ENCODE peak calls at places on chromosomes 1 and 21, in six cellular contexts. P is M059J; Q is GM23248; F is germinal center; H is CD8-positive, alpha-beta memory T cell; X is stimulated activated CD8-positive, alpha-beta memory T cell treated with anti-CD3 and anti-CD28 coated beads, Interleukin-4, amount 100 ng/mL, for 1 hour. S is an unnamed sample.

GRCh38 chr1:111884772-111885443 is 104.6 kb downstream of the KCND3 start:
- DNase-seq in P (no peak), Q (no peak), F (no peak), H (no peak), X (no peak), S (no peak)

GRCh38 chr1:10906866-10907519 is 105.5 kb upstream of the TARDBP start:
- DNase-seq in P (no peak), Q (no peak), F (no peak), H (no peak), X (no peak), S (no peak)

GRCh38 chr1:228420968-228421826 is 4.5 kb upstream of the TRIM17 start:
- DNase-seq in P (peak), Q (no peak), F (no peak), H (no peak), X (no peak), S (no peak)

GRCh38 chr1:169707917-169708604 is 3.4 kb downstream of the SELL start:
- DNase-seq in P (no peak), Q (no peak), F (no peak), H (no peak), X (no peak), S (no peak)

GRCh38 chr1:152188673-152189591 is 29.9 kb upstream of the RPTN start:
- DNase-seq in P (peak), Q (peak), F (peak), H (peak), X (peak), S (peak)

GRCh38 chr1:79193211-79194079 is 186.9 kb upstream of the ADGRL4 start:
- DNase-seq in P (peak), Q (peak), F (no peak), H (no peak), X (no peak), S (no peak)

GRCh38 chr1:154325583-154326545 is 539 bp downstream of the ATP8B2 start:
- DNase-seq in P (peak), Q (peak), F (peak), H (peak), X (no peak), S (peak)

GRCh38 chr21:42086969-42087368 is 15.9 kb downstream of the UMODL1 start:
- DNase-seq in P (no peak), Q (no peak), F (no peak), H (no peak), X (no peak), S (no peak)

GRCh38 chr1:36367067-36367466 is 18.7 kb downstream of the STK40 start:
- DNase-seq in P (no peak), Q (no peak), F (no peak), H (no peak), X (no peak), S (no peak)

GRCh38 chr21:43734830-43735229 is 15.9 kb downstream of the PDXK start:
- DNase-seq in P (peak), Q (no peak), F (no peak), H (no peak), X (no peak), S (no peak)

GRCh38 chr1:113219377-113219776 is 146.4 kb downstream of the LRIG2 start:
- DNase-seq in P (no peak), Q (no peak), F (no peak), H (no peak), X (no peak), S (no peak)

GRCh38 chr1:17551755-17552234 is 12.3 kb downstream of the ARHGEF10L start:
- DNase-seq in P (peak), Q (peak), F (no peak), H (no peak), X (no peak), S (no peak)

GRCh38 chr1:168112673-168113305 is 23.9 kb downstream of the GPR161 start:
- DNase-seq in P (peak), Q (peak), F (no peak), H (no peak), X (no peak), S (peak)

GRCh38 chr1:16115468-16116363 is 40.2 kb downstream of the EPHA2 start:
- DNase-seq in P (no peak), Q (no peak), F (no peak), H (peak), X (no peak), S (no peak)

GRCh38 chr1:242673652-242674051 is 149.2 kb upstream of the PLD5 start:
- DNase-seq in P (no peak), Q (no peak), F (no peak), H (no peak), X (no peak), S (no peak)

GRCh38 chr1:21162740-21163464 is 13.8 kb downstream of the EIF4G3 start:
- DNase-seq in P (no peak), Q (no peak), F (no peak), H (no peak), X (no peak), S (no peak)

GRCh38 chr1:55245781-55246180 is 30.6 kb upstream of the USP24 start:
- DNase-seq in P (peak), Q (peak), F (no peak), H (no peak), X (no peak), S (no peak)

GRCh38 chr1:7420706-7421105 is 350.4 kb upstream of the VAMP3 start:
- DNase-seq in P (peak), Q (no peak), F (no peak), H (no peak), X (no peak), S (no peak)

GRCh38 chr1:216528816-216529215 is 105.6 kb upstream of the USH2A start:
- DNase-seq in P (no peak), Q (no peak), F (peak), H (no peak), X (no peak), S (no peak)

GRCh38 chr1:226977973-226978344 is 37.9 kb downstream of the COQ8A start:
- DNase-seq in P (no peak), Q (no peak), F (no peak), H (no peak), X (no peak), S (no peak)

GRCh38 chr1:21317035-21317689 is 26.9 kb upstream of the ECE1 start:
- DNase-seq in P (peak), Q (peak), F (no peak), H (no peak), X (no peak), S (no peak)

GRCh38 chr1:85374160-85374559 is 90.8 kb downstream of the DDAH1 start:
- DNase-seq in P (peak), Q (peak), F (no peak), H (no peak), X (no peak), S (no peak)

GRCh38 chr1:91799159-91799558 is 86.8 kb downstream of the TGFBR3 start:
- DNase-seq in P (no peak), Q (no peak), F (no peak), H (no peak), X (no peak), S (no peak)

GRCh38 chr1:234608720-234609527 is 1.1 kb downstream of the IRF2BP2 start:
- DNase-seq in P (peak), Q (peak), F (peak), H (peak), X (no peak), S (no peak)

S was measured in NCI-H2227 treated with DMSO at 0.1 percent for 48 hours.